ENCODE peak calls at places on chromosome 22, in six cellular contexts. Q is NCI-H1436; B is SHP77; C is NCI-H460; N is DMS153; E is effector CD4-positive, alpha-beta T cell. M is an unnamed sample.

GRCh38 chr22:41364955-41365354 is 16.8 kb upstream of the TEF start:
- DNase-seq in B (no peak), N (no peak), C (no peak), E (no peak), Q (no peak), M (no peak)

GRCh38 chr22:37930270-37930951 is 23.0 kb downstream of the C22orf23 start:
- DNase-seq in E (no peak), Q (no peak), B (peak), N (no peak), C (no peak), M (no peak)

GRCh38 chr22:25027959-25028840 is 75.7 kb downstream of the KIAA1671 start:
- DNase-seq in E (no peak), Q (no peak), N (no peak), C (peak), B (no peak), M (no peak)

GRCh38 chr22:24310969-24311368 is 40.3 kb downstream of the SPECC1L start:
- DNase-seq in B (no peak), N (no peak), C (no peak), E (no peak), Q (no peak), M (no peak)

GRCh38 chr22:44597616-44598015 is 99.6 kb upstream of the RTL6 start:
- DNase-seq in N (peak), C (no peak), Q (no peak), B (peak), E (no peak), M (peak)

GRCh38 chr22:44846726-44847275 is 94.4 kb downstream of the ARHGAP8 start:
- DNase-seq in Q (no peak), N (no peak), B (no peak), C (no peak), E (no peak), M (no peak)

GRCh38 chr22:46576556-46577351 is 39.3 kb upstream of the CELSR1 start:
- DNase-seq in E (peak), Q (peak), B (peak), N (no peak), C (peak), M (peak)

GRCh38 chr22:27905638-27906037 is 13.4 kb downstream of the PITPNB start:
- DNase-seq in Q (no peak), N (no peak), E (no peak), C (no peak), B (no peak), M (no peak)

GRCh38 chr22:37133304-37134018 is 16.3 kb downstream of the IL2RB start:
- DNase-seq in B (no peak), E (no peak), C (no peak), Q (no peak), N (no peak), M (no peak)

GRCh38 chr22:45828836-45829235 is 148.1 kb downstream of the WNT7B start:
- DNase-seq in N (no peak), E (no peak), B (no peak), Q (no peak), C (no peak), M (no peak)

GRCh38 chr22:27673839-27674238 is 127.7 kb downstream of the MN1 start:
- DNase-seq in E (no peak), C (no peak), B (no peak), N (no peak), Q (no peak), M (no peak)

GRCh38 chr22:31583861-31584485 is 78.0 kb downstream of the PISD start:
- DNase-seq in Q (no peak), C (peak), N (no peak), B (no peak), E (no peak), M (no peak)

GRCh38 chr22:22666307-22667091 is 22.1 kb downstream of the GGTLC2 start:
- DNase-seq in N (no peak), C (no peak), Q (no peak), B (peak), E (no peak), M (no peak)

GRCh38 chr22:23163665-23164064 is 16.6 kb upstream of the BCR start:
- DNase-seq in C (no peak), N (no peak), Q (no peak), E (no peak), B (no peak), M (no peak)

GRCh38 chr22:22060200-22061084 is 77.9 kb upstream of the TOP3B start:
- DNase-seq in C (peak), Q (peak), N (peak), E (peak), B (peak), M (no peak)

GRCh38 chr22:41831383-41831782 is 1.5 kb upstream of the SREBF2 start:
- DNase-seq in Q (no peak), E (no peak), C (no peak), N (no peak), B (no peak), M (no peak)

GRCh38 chr22:44387486-44387885 is 74.7 kb upstream of the SHISAL1 start:
- DNase-seq in B (no peak), N (no peak), Q (no peak), C (no peak), E (no peak), M (no peak)

GRCh38 chr22:22769434-22770279 is 118.0 kb upstream of the IGLL5 start:
- DNase-seq in E (no peak), Q (no peak), C (no peak), N (no peak), B (no peak), M (no peak)

GRCh38 chr22:50694766-50695420 is 22.3 kb downstream of the SHANK3 start:
- DNase-seq in B (no peak), C (no peak), E (no peak), N (no peak), Q (no peak), M (no peak)

GRCh38 chr22:31206896-31207687 is 5.0 kb upstream of the LIMK2 start:
- DNase-seq in E (no peak), B (no peak), C (no peak), N (peak), Q (no peak), M (peak)

GRCh38 chr22:35987487-35987886 is 41.1 kb downstream of the RBFOX2 start:
- DNase-seq in B (no peak), N (no peak), C (no peak), E (no peak), Q (peak), M (no peak)

GRCh38 chr22:20390394-20390907 is 3.5 kb upstream of the ZNF74 start:
- DNase-seq in C (no peak), N (no peak), Q (no peak), B (no peak), E (no peak), M (no peak)

GRCh38 chr22:41526802-41527799 is 17.2 kb downstream of the POLR3H start:
- DNase-seq in E (peak), Q (peak), C (peak), B (no peak), N (no peak), M (no peak)

GRCh38 chr22:44030051-44030701 is 6.1 kb downstream of the PARVB start:
- DNase-seq in B (no peak), N (no peak), C (no peak), Q (no peak), E (no peak), M (no peak)

GRCh38 chr22:20589614-20590476 is 82.4 kb downstream of the MED15 start:
- DNase-seq in B (no peak), Q (no peak), E (no peak), N (no peak), C (no peak), M (no peak)

GRCh38 chr22:49084203-49084602 is 743.5 kb downstream of the BRD1 start:
- DNase-seq in N (peak), E (no peak), B (peak), C (no peak), Q (no peak), M (peak)

GRCh38 chr22:22578702-22579424 is 19.8 kb upstream of the PRAME start:
- DNase-seq in B (no peak), C (no peak), Q (no peak), N (peak), E (no peak), M (no peak)

GRCh38 chr22:27370987-27371386 is 430.6 kb downstream of the MN1 start:
- DNase-seq in B (no peak), E (no peak), Q (no peak), C (no peak), N (no peak), M (no peak)

GRCh38 chr22:24535348-24535747 is 19.6 kb downstream of the GUCD1 start:
- DNase-seq in B (no peak), C (no peak), Q (no peak), N (no peak), E (no peak), M (no peak)

GRCh38 chr22:49568751-49569285 is 258.9 kb downstream of the BRD1 start:
- DNase-seq in B (no peak), N (no peak), C (no peak), Q (no peak), E (no peak), M (no peak)

GRCh38 chr22:37409557-37409956 is 17.7 kb downstream of the ELFN2 start:
- DNase-seq in Q (no peak), C (no peak), B (no peak), N (no peak), E (no peak), M (no peak)

M was measured in NCI-H1105 treated with DMSO at 0.1 percent for 48 hours.